ENCODE peak calls at places on chromosomes 12 and 14, in four cellular contexts. L, P, I and O are unnamed samples.

GRCh38 chr12:104212516-104212915 is 3.1 kb upstream of the TXNRD1 start:
- DNase-seq in L (no peak), P (no peak), I (peak), O (peak)

GRCh38 chr12:93750056-93750455 is 72.9 kb downstream of the CRADD start:
- DNase-seq in L (no peak), P (no peak), I (no peak), O (no peak)

GRCh38 chr12:52351196-52352059 is 15.9 kb downstream of the KRT85 start:
- DNase-seq in L (no peak), P (no peak), I (no peak), O (peak)

GRCh38 chr12:103273645-103274044 is 222.1 kb downstream of the C12orf42 start:
- DNase-seq in L (no peak), P (no peak), I (no peak), O (no peak)

GRCh38 chr14:66650491-66650911 is 142.6 kb downstream of the GPHN start:
- DNase-seq in L (no peak), P (no peak), I (no peak), O (no peak)

GRCh38 chr12:50506753-50507473 is 2.1 kb downstream of the DIP2B start:
- DNase-seq in L (no peak), P (peak), I (no peak), O (no peak)

GRCh38 chr14:41925409-41925808 is 318.7 kb downstream of the LRFN5 start:
- DNase-seq in L (peak), P (no peak), I (peak), O (no peak)

GRCh38 chr12:3464561-3464960 is 26.4 kb upstream of the PRMT8 start:
- DNase-seq in L (no peak), P (no peak), I (no peak), O (no peak)

GRCh38 chr14:99119554-99119953 is 152.4 kb downstream of the BCL11B start:
- DNase-seq in L (no peak), P (no peak), I (no peak), O (no peak)

GRCh38 chr12:33012226-33012625 is 115.6 kb upstream of the PKP2 start:
- DNase-seq in L (no peak), P (no peak), I (no peak), O (no peak)

GRCh38 chr14:58430156-58430555 is 2.6 kb downstream of the KIAA0586 start:
- DNase-seq in L (no peak), P (peak), I (peak), O (peak)

GRCh38 chr14:19823178-19823577 is 19.6 kb downstream of the OR4N2 start:
- DNase-seq in L (no peak), P (no peak), I (no peak), O (no peak)

GRCh38 chr14:61477845-61478438 is 156.6 kb downstream of the PRKCH start:
- DNase-seq in L (no peak), P (no peak), I (peak), O (no peak)

GRCh38 chr12:96994900-96995299 is 87.8 kb downstream of the NEDD1 start:
- DNase-seq in L (no peak), P (no peak), I (no peak), O (no peak)

GRCh38 chr12:111297703-111298426 is 71.0 kb downstream of the PHETA1 start:
- DNase-seq in L (peak), P (no peak), I (no peak), O (peak)

GRCh38 chr12:82412246-82412645 is 53.9 kb downstream of the METTL25 start:
- DNase-seq in L (no peak), P (no peak), I (no peak), O (no peak)

GRCh38 chr12:78562358-78563205 is 302.0 kb upstream of the SYT1 start:
- DNase-seq in L (no peak), P (no peak), I (peak), O (no peak)

GRCh38 chr12:64946132-64946829 is 121.8 kb downstream of the TBC1D30 start:
- DNase-seq in L (peak), P (peak), I (peak), O (no peak)

GRCh38 chr12:473863-474577 is 14.3 kb downstream of the B4GALNT3 start:
- DNase-seq in L (no peak), P (peak), I (no peak), O (no peak)

GRCh38 chr14:22556021-22556989 is 32.7 kb downstream of the DAD1 start:
- DNase-seq in L (no peak), P (peak), I (peak), O (peak)

GRCh38 chr12:131189781-131190180 is 236.1 kb downstream of the ADGRD1 start:
- DNase-seq in L (no peak), P (no peak), I (no peak), O (no peak)

GRCh38 chr12:20508962-20509361 is 140.6 kb downstream of the PDE3A start:
- DNase-seq in L (no peak), P (no peak), I (no peak), O (no peak)

GRCh38 chr12:115208098-115208497 is 524.1 kb upstream of the TBX3 start:
- DNase-seq in L (no peak), P (no peak), I (no peak), O (no peak)

GRCh38 chr12:28938581-28939301 is 210.3 kb upstream of the FAR2 start:
- DNase-seq in L (no peak), P (no peak), I (no peak), O (no peak)

GRCh38 chr12:24591079-24591626 is 357.7 kb downstream of the BCAT1 start:
- DNase-seq in L (no peak), P (no peak), I (no peak), O (no peak)

GRCh38 chr12:47188576-47189441 is 109.0 kb upstream of the AMIGO2 start:
- DNase-seq in L (no peak), P (peak), I (peak), O (no peak)

GRCh38 chr14:89290813-89291212 is 126.2 kb downstream of the FOXN3 start:
- DNase-seq in L (no peak), P (no peak), I (no peak), O (no peak)

GRCh38 chr14:72644038-72644437 is 249.9 kb downstream of the DPF3 start:
- DNase-seq in L (no peak), P (no peak), I (peak), O (no peak)

GRCh38 chr12:90250041-90250440 is 541.4 kb upstream of the ATP2B1 start:
- DNase-seq in L (no peak), P (no peak), I (no peak), O (no peak)

GRCh38 chr14:38718519-38718918 is 384.5 kb downstream of the SEC23A start:
- DNase-seq in L (no peak), P (no peak), I (no peak), O (no peak)

GRCh38 chr12:2924019-2924418 is 33.3 kb downstream of the TULP3 start:
- DNase-seq in L (no peak), P (peak), I (peak), O (peak)

DNA sequence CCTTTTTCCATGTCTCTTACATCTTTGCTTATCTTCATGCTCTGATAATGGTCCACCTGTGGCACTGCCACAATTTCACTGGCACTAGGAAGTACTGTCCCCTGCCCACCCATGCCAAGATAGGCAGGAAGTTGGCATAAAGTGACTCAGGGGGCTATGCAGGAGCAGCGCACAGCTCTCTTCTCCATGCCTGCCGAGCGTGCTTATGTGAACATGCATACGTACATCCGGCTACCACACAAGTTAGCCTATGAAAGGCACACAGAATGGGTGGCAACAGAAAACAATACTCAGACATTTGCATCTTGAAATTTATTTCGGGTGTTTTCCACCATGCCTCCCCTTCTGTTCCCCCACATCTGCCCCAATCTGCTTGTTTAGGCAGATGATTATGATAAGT is 174.4 kb upstream of the GZMB start:
- DNase-seq in L (no peak), P (no peak), I (no peak), O (no peak)
- H3K4me3 ChIP-seq in L (no peak), P (no peak), I (no peak), O (no peak)

DNA sequence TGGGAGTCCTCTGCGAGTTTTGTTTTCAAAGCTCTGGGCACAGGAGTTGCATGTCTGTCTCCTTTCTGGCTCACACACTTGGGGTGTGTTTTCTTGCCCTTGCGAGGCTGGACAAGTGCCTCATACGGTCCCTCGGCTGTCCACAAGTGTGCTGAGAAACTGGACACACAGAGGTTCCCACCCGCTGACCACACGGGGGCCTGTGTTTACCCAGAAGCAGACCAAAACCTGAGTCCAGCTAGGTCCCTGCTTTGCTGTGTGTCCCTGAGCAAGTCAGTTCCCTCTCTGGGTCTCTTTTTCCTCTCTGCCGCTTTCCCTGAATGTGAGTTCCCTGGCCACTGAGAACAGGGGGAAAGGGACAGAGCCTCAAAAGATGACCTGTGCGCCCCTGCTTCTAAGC is 678 bp upstream of the OAS2 start:
- DNase-seq in L (no peak), P (no peak), I (no peak), O (no peak)
- H2AFZ ChIP-seq in L (no peak), P (no peak), I (no peak), O (peak)

GRCh38 chr12:12010277-12011031 is 60.3 kb upstream of the BCL2L14 start:
- DNase-seq in L (no peak), P (peak), I (peak), O (peak)
- H3K4me3 ChIP-seq in L (no peak), P (no peak), I (no peak), O (peak)

GRCh38 chr12:54420766-54421144 is 1.7 kb upstream of the ITGA5 start:
- DNase-seq in L (no peak), P (no peak), I (no peak), O (no peak)

GRCh38 chr12:54417712-54418440 is 1.2 kb downstream of the ITGA5 start:
- DNase-seq in L (no peak), P (no peak), I (no peak), O (no peak)

GRCh38 chr12:54419088-54419887 is at the start of gene ITGA5:
- DNase-seq in L (peak), P (peak), I (peak), O (peak)

GRCh38 chr12:54416908-54417603 is 2.0 kb downstream of the ITGA5 start:
- DNase-seq in L (no peak), P (no peak), I (no peak), O (no peak)

GRCh38 chr12:54418441-54419087 is 502 bp downstream of the ITGA5 start:
- DNase-seq in L (no peak), P (no peak), I (no peak), O (no peak)
- H2AFZ ChIP-seq in L (peak), P (no peak), I (peak), O (no peak)

GRCh38 chr12:14400599-14400998 is 35.1 kb downstream of the ATF7IP start:
- DNase-seq in L (no peak), P (no peak), I (no peak), O (no peak)

GRCh38 chr12:14403293-14403692 is 37.8 kb downstream of the ATF7IP start:
- DNase-seq in L (no peak), P (no peak), I (no peak), O (no peak)

GRCh38 chr12:14399871-14400270 is 34.4 kb downstream of the ATF7IP start:
- DNase-seq in L (no peak), P (peak), I (peak), O (peak)

GRCh38 chr12:14402697-14403096 is 37.2 kb downstream of the ATF7IP start:
- DNase-seq in L (no peak), P (no peak), I (no peak), O (no peak)

GRCh38 chr12:14403711-14404164 is 38.3 kb downstream of the ATF7IP start:
- DNase-seq in L (no peak), P (peak), I (peak), O (peak)
- H3K4me3 ChIP-seq in L (no peak), P (peak), I (no peak), O (peak)